ENCODE peak calls at places on chromosomes 1 and 21, in seven cellular contexts. One of them, this sample, is unnamed.

GRCh38 chr1:161718559-161719324 is 2.6 kb upstream of the FCRLB start:
- DNase-seq in AG08395: no peak
- DNase-seq in D721Med: no peak
- DNase-seq in activated naive CD4-positive, alpha-beta T cell: no peak
- DNase-seq in activated gamma-delta T cell treated with anti-CD3 and anti-CD28 coated beads, Interleukin-2, amount 50 U/mL, for 16 hours: no peak
- DNase-seq in bronchial epithelial cell: no peak
- DNase-seq in GM10248: peak
- DNase-seq in this sample: no peak

GRCh38 chr1:9128161-9128519 is 762 bp downstream of the GPR157 start:
- DNase-seq in AG08395: peak
- DNase-seq in D721Med: no peak
- DNase-seq in GM10248: no peak
- DNase-seq in bronchial epithelial cell: no peak
- DNase-seq in activated gamma-delta T cell treated with anti-CD3 and anti-CD28 coated beads, Interleukin-2, amount 50 U/mL, for 16 hours: no peak
- DNase-seq in activated naive CD4-positive, alpha-beta T cell: no peak
- DNase-seq in this sample: no peak

GRCh38 chr1:225747566-225747965 is 30.1 kb upstream of the SRP9 start:
- DNase-seq in D721Med: no peak
- DNase-seq in activated gamma-delta T cell treated with anti-CD3 and anti-CD28 coated beads, Interleukin-2, amount 50 U/mL, for 16 hours: no peak
- DNase-seq in GM10248: no peak
- DNase-seq in activated naive CD4-positive, alpha-beta T cell: no peak
- DNase-seq in AG08395: no peak
- DNase-seq in bronchial epithelial cell: no peak
- DNase-seq in this sample: no peak

GRCh38 chr1:23577056-23577985 is 18.0 kb upstream of the ID3 start:
- DNase-seq in GM10248: peak
- DNase-seq in activated naive CD4-positive, alpha-beta T cell: no peak
- DNase-seq in bronchial epithelial cell: peak
- DNase-seq in AG08395: peak
- DNase-seq in activated gamma-delta T cell treated with anti-CD3 and anti-CD28 coated beads, Interleukin-2, amount 50 U/mL, for 16 hours: no peak
- DNase-seq in D721Med: no peak
- DNase-seq in this sample: peak

GRCh38 chr1:69524010-69524409 is 43.7 kb upstream of the LRRC7 start:
- DNase-seq in bronchial epithelial cell: peak
- DNase-seq in activated naive CD4-positive, alpha-beta T cell: no peak
- DNase-seq in GM10248: no peak
- DNase-seq in activated gamma-delta T cell treated with anti-CD3 and anti-CD28 coated beads, Interleukin-2, amount 50 U/mL, for 16 hours: no peak
- DNase-seq in AG08395: peak
- DNase-seq in D721Med: no peak
- DNase-seq in this sample: no peak

GRCh38 chr1:30920827-30921226 is 12.3 kb upstream of the SDC3 start:
- DNase-seq in bronchial epithelial cell: peak
- DNase-seq in GM10248: no peak
- DNase-seq in AG08395: no peak
- DNase-seq in activated naive CD4-positive, alpha-beta T cell: no peak
- DNase-seq in activated gamma-delta T cell treated with anti-CD3 and anti-CD28 coated beads, Interleukin-2, amount 50 U/mL, for 16 hours: no peak
- DNase-seq in D721Med: no peak
- DNase-seq in this sample: no peak

GRCh38 chr1:193264313-193265065 is 78.1 kb upstream of the B3GALT2 start:
- DNase-seq in activated gamma-delta T cell treated with anti-CD3 and anti-CD28 coated beads, Interleukin-2, amount 50 U/mL, for 16 hours: no peak
- DNase-seq in activated naive CD4-positive, alpha-beta T cell: no peak
- DNase-seq in AG08395: peak
- DNase-seq in D721Med: no peak
- DNase-seq in bronchial epithelial cell: no peak
- DNase-seq in GM10248: no peak
- DNase-seq in this sample: no peak

GRCh38 chr1:242579528-242580235 is 55.2 kb upstream of the PLD5 start:
- DNase-seq in activated gamma-delta T cell treated with anti-CD3 and anti-CD28 coated beads, Interleukin-2, amount 50 U/mL, for 16 hours: no peak
- DNase-seq in GM10248: no peak
- DNase-seq in bronchial epithelial cell: no peak
- DNase-seq in D721Med: no peak
- DNase-seq in AG08395: no peak
- DNase-seq in activated naive CD4-positive, alpha-beta T cell: no peak
- DNase-seq in this sample: no peak

GRCh38 chr1:88673446-88673845 is 10.6 kb upstream of the PKN2 start:
- DNase-seq in activated naive CD4-positive, alpha-beta T cell: no peak
- DNase-seq in activated gamma-delta T cell treated with anti-CD3 and anti-CD28 coated beads, Interleukin-2, amount 50 U/mL, for 16 hours: no peak
- DNase-seq in GM10248: no peak
- DNase-seq in bronchial epithelial cell: no peak
- DNase-seq in AG08395: no peak
- DNase-seq in D721Med: no peak
- DNase-seq in this sample: no peak

GRCh38 chr1:178220094-178220493 is 126.2 kb downstream of the RASAL2 start:
- DNase-seq in activated gamma-delta T cell treated with anti-CD3 and anti-CD28 coated beads, Interleukin-2, amount 50 U/mL, for 16 hours: no peak
- DNase-seq in bronchial epithelial cell: peak
- DNase-seq in D721Med: no peak
- DNase-seq in AG08395: peak
- DNase-seq in GM10248: no peak
- DNase-seq in activated naive CD4-positive, alpha-beta T cell: no peak
- DNase-seq in this sample: no peak

GRCh38 chr1:114502080-114502479 is 8.9 kb downstream of the TRIM33 start:
- DNase-seq in GM10248: no peak
- DNase-seq in AG08395: no peak
- DNase-seq in D721Med: no peak
- DNase-seq in activated gamma-delta T cell treated with anti-CD3 and anti-CD28 coated beads, Interleukin-2, amount 50 U/mL, for 16 hours: no peak
- DNase-seq in activated naive CD4-positive, alpha-beta T cell: no peak
- DNase-seq in bronchial epithelial cell: no peak
- DNase-seq in this sample: no peak

GRCh38 chr1:81998165-81998564 is 197.4 kb downstream of the ADGRL2 start:
- DNase-seq in AG08395: peak
- DNase-seq in bronchial epithelial cell: no peak
- DNase-seq in activated naive CD4-positive, alpha-beta T cell: no peak
- DNase-seq in D721Med: no peak
- DNase-seq in GM10248: no peak
- DNase-seq in activated gamma-delta T cell treated with anti-CD3 and anti-CD28 coated beads, Interleukin-2, amount 50 U/mL, for 16 hours: no peak
- DNase-seq in this sample: no peak

GRCh38 chr1:61287734-61288133 is 205.4 kb downstream of the NFIA start:
- DNase-seq in activated gamma-delta T cell treated with anti-CD3 and anti-CD28 coated beads, Interleukin-2, amount 50 U/mL, for 16 hours: no peak
- DNase-seq in AG08395: peak
- DNase-seq in activated naive CD4-positive, alpha-beta T cell: no peak
- DNase-seq in GM10248: no peak
- DNase-seq in bronchial epithelial cell: peak
- DNase-seq in D721Med: no peak
- DNase-seq in this sample: no peak

GRCh38 chr1:9850442-9851162 is 26.8 kb upstream of the CLSTN1 start:
- DNase-seq in GM10248: no peak
- DNase-seq in D721Med: no peak
- DNase-seq in activated naive CD4-positive, alpha-beta T cell: no peak
- DNase-seq in activated gamma-delta T cell treated with anti-CD3 and anti-CD28 coated beads, Interleukin-2, amount 50 U/mL, for 16 hours: no peak
- DNase-seq in AG08395: no peak
- DNase-seq in bronchial epithelial cell: no peak
- DNase-seq in this sample: no peak

GRCh38 chr1:16017461-16018303 is at the start of gene HSPB7:
- DNase-seq in bronchial epithelial cell: no peak
- DNase-seq in activated gamma-delta T cell treated with anti-CD3 and anti-CD28 coated beads, Interleukin-2, amount 50 U/mL, for 16 hours: no peak
- DNase-seq in GM10248: no peak
- DNase-seq in AG08395: peak
- DNase-seq in D721Med: no peak
- DNase-seq in activated naive CD4-positive, alpha-beta T cell: no peak
- DNase-seq in this sample: no peak

GRCh38 chr1:59752556-59753412 is 62.0 kb upstream of the HOOK1 start:
- DNase-seq in activated naive CD4-positive, alpha-beta T cell: no peak
- DNase-seq in AG08395: no peak
- DNase-seq in D721Med: no peak
- DNase-seq in bronchial epithelial cell: no peak
- DNase-seq in GM10248: peak
- DNase-seq in activated gamma-delta T cell treated with anti-CD3 and anti-CD28 coated beads, Interleukin-2, amount 50 U/mL, for 16 hours: no peak
- DNase-seq in this sample: no peak

GRCh38 chr1:227746676-227747075 is 11.4 kb downstream of the SNAP47 start:
- DNase-seq in activated gamma-delta T cell treated with anti-CD3 and anti-CD28 coated beads, Interleukin-2, amount 50 U/mL, for 16 hours: no peak
- DNase-seq in GM10248: no peak
- DNase-seq in activated naive CD4-positive, alpha-beta T cell: no peak
- DNase-seq in D721Med: no peak
- DNase-seq in bronchial epithelial cell: no peak
- DNase-seq in AG08395: no peak
- DNase-seq in this sample: no peak

GRCh38 chr1:88250915-88251314 is 433.2 kb upstream of the PKN2 start:
- DNase-seq in D721Med: no peak
- DNase-seq in activated gamma-delta T cell treated with anti-CD3 and anti-CD28 coated beads, Interleukin-2, amount 50 U/mL, for 16 hours: no peak
- DNase-seq in bronchial epithelial cell: no peak
- DNase-seq in activated naive CD4-positive, alpha-beta T cell: no peak
- DNase-seq in AG08395: no peak
- DNase-seq in GM10248: no peak
- DNase-seq in this sample: no peak

GRCh38 chr1:212192261-212192998 is 92.8 kb upstream of the PPP2R5A start:
- DNase-seq in activated naive CD4-positive, alpha-beta T cell: no peak
- DNase-seq in bronchial epithelial cell: peak
- DNase-seq in activated gamma-delta T cell treated with anti-CD3 and anti-CD28 coated beads, Interleukin-2, amount 50 U/mL, for 16 hours: no peak
- DNase-seq in D721Med: no peak
- DNase-seq in GM10248: no peak
- DNase-seq in AG08395: no peak
- DNase-seq in this sample: no peak

GRCh38 chr1:202858789-202859414 is 30.0 kb downstream of the RABIF start:
- DNase-seq in GM10248: no peak
- DNase-seq in D721Med: no peak
- DNase-seq in activated gamma-delta T cell treated with anti-CD3 and anti-CD28 coated beads, Interleukin-2, amount 50 U/mL, for 16 hours: no peak
- DNase-seq in AG08395: peak
- DNase-seq in activated naive CD4-positive, alpha-beta T cell: no peak
- DNase-seq in bronchial epithelial cell: no peak
- DNase-seq in this sample: no peak

GRCh38 chr1:209893751-209894150 is 44.3 kb upstream of the SYT14 start:
- DNase-seq in D721Med: no peak
- DNase-seq in AG08395: no peak
- DNase-seq in activated gamma-delta T cell treated with anti-CD3 and anti-CD28 coated beads, Interleukin-2, amount 50 U/mL, for 16 hours: no peak
- DNase-seq in GM10248: no peak
- DNase-seq in activated naive CD4-positive, alpha-beta T cell: no peak
- DNase-seq in bronchial epithelial cell: no peak
- DNase-seq in this sample: no peak

GRCh38 chr21:46067505-46068201 is 30.3 kb upstream of the COL6A2 start:
- DNase-seq in activated gamma-delta T cell treated with anti-CD3 and anti-CD28 coated beads, Interleukin-2, amount 50 U/mL, for 16 hours: no peak
- DNase-seq in AG08395: no peak
- DNase-seq in activated naive CD4-positive, alpha-beta T cell: no peak
- DNase-seq in bronchial epithelial cell: no peak
- DNase-seq in D721Med: no peak
- DNase-seq in GM10248: no peak
- DNase-seq in this sample: no peak

GRCh38 chr1:109643385-109644230 is 12.3 kb upstream of the GSTM4 start:
- DNase-seq in activated gamma-delta T cell treated with anti-CD3 and anti-CD28 coated beads, Interleukin-2, amount 50 U/mL, for 16 hours: peak
- DNase-seq in activated naive CD4-positive, alpha-beta T cell: peak
- DNase-seq in D721Med: no peak
- DNase-seq in bronchial epithelial cell: peak
- DNase-seq in GM10248: peak
- DNase-seq in AG08395: peak
- DNase-seq in this sample: peak

GRCh38 chr1:1432951-1433803 is 2.3 kb upstream of the VWA1 start:
- DNase-seq in bronchial epithelial cell: peak
- DNase-seq in activated gamma-delta T cell treated with anti-CD3 and anti-CD28 coated beads, Interleukin-2, amount 50 U/mL, for 16 hours: no peak
- DNase-seq in GM10248: peak
- DNase-seq in activated naive CD4-positive, alpha-beta T cell: no peak
- DNase-seq in D721Med: peak
- DNase-seq in AG08395: peak
- DNase-seq in this sample: no peak

GRCh38 chr1:93000291-93000690 is 39.0 kb upstream of the DIPK1A start:
- DNase-seq in activated naive CD4-positive, alpha-beta T cell: no peak
- DNase-seq in D721Med: no peak
- DNase-seq in AG08395: no peak
- DNase-seq in GM10248: no peak
- DNase-seq in bronchial epithelial cell: no peak
- DNase-seq in activated gamma-delta T cell treated with anti-CD3 and anti-CD28 coated beads, Interleukin-2, amount 50 U/mL, for 16 hours: no peak
- DNase-seq in this sample: no peak

GRCh38 chr1:147463022-147463421 is 78.3 kb upstream of the BCL9 start:
- DNase-seq in activated gamma-delta T cell treated with anti-CD3 and anti-CD28 coated beads, Interleukin-2, amount 50 U/mL, for 16 hours: no peak
- DNase-seq in bronchial epithelial cell: no peak
- DNase-seq in GM10248: no peak
- DNase-seq in AG08395: no peak
- DNase-seq in D721Med: no peak
- DNase-seq in activated naive CD4-positive, alpha-beta T cell: no peak
- DNase-seq in this sample: no peak

This sample was measured in GM12864.